ENCODE peak calls at places on chromosome 17, in five cellular contexts. One of them, this sample, is unnamed.

GRCh38 chr17:68399638-68400403 is 57.5 kb downstream of the WIPI1 start:
- DNase-seq in AG09309: no peak
- DNase-seq in activated T-cell treated with anti-CD3 and anti-CD28 coated beads, Interleukin-2, amount 50 U/mL, for 72 hours: peak; percentile 49
- DNase-seq in prostate gland: no peak
- DNase-seq in CD4-positive, alpha-beta memory T cell: no peak
- DNase-seq in this sample: peak; percentile 37

GRCh38 chr17:55555772-55556171 is 44.5 kb upstream of the SMIM36 start:
- DNase-seq in AG09309: no peak
- DNase-seq in activated T-cell treated with anti-CD3 and anti-CD28 coated beads, Interleukin-2, amount 50 U/mL, for 72 hours: no peak
- DNase-seq in prostate gland: no peak
- DNase-seq in CD4-positive, alpha-beta memory T cell: no peak
- DNase-seq in this sample: no peak

GRCh38 chr17:41905172-41905571 is 13.6 kb downstream of the ACLY start:
- DNase-seq in AG09309: no peak
- DNase-seq in activated T-cell treated with anti-CD3 and anti-CD28 coated beads, Interleukin-2, amount 50 U/mL, for 72 hours: no peak
- DNase-seq in prostate gland: no peak
- DNase-seq in CD4-positive, alpha-beta memory T cell: no peak
- DNase-seq in this sample: no peak

GRCh38 chr17:9475259-9475658 is 100.4 kb downstream of the STX8 start:
- DNase-seq in AG09309: no peak
- DNase-seq in activated T-cell treated with anti-CD3 and anti-CD28 coated beads, Interleukin-2, amount 50 U/mL, for 72 hours: no peak
- DNase-seq in prostate gland: no peak
- DNase-seq in CD4-positive, alpha-beta memory T cell: no peak
- DNase-seq in this sample: no peak

GRCh38 chr17:38870259-38871165 is 654 bp downstream of the LASP1 start:
- DNase-seq in AG09309: no peak
- DNase-seq in activated T-cell treated with anti-CD3 and anti-CD28 coated beads, Interleukin-2, amount 50 U/mL, for 72 hours: peak; percentile 81
- DNase-seq in prostate gland: peak; percentile 69
- DNase-seq in CD4-positive, alpha-beta memory T cell: peak; percentile 62
- DNase-seq in this sample: peak; percentile 67

GRCh38 chr17:35244345-35245195 is 1.7 kb downstream of the SLFN5 start:
- DNase-seq in AG09309: peak; percentile 75
- DNase-seq in activated T-cell treated with anti-CD3 and anti-CD28 coated beads, Interleukin-2, amount 50 U/mL, for 72 hours: peak; percentile 87
- DNase-seq in prostate gland: peak; percentile 15
- DNase-seq in CD4-positive, alpha-beta memory T cell: peak; percentile 77
- DNase-seq in this sample: peak; percentile 90

GRCh38 chr17:75246404-75246803 is 15.0 kb downstream of the GGA3 start:
- DNase-seq in AG09309: no peak
- DNase-seq in activated T-cell treated with anti-CD3 and anti-CD28 coated beads, Interleukin-2, amount 50 U/mL, for 72 hours: no peak
- DNase-seq in prostate gland: no peak
- DNase-seq in CD4-positive, alpha-beta memory T cell: no peak
- DNase-seq in this sample: no peak

GRCh38 chr17:16915752-16916556 is 56.0 kb downstream of the TNFRSF13B start:
- DNase-seq in AG09309: no peak
- DNase-seq in activated T-cell treated with anti-CD3 and anti-CD28 coated beads, Interleukin-2, amount 50 U/mL, for 72 hours: peak; percentile 43
- DNase-seq in prostate gland: no peak
- DNase-seq in CD4-positive, alpha-beta memory T cell: peak; percentile 6
- DNase-seq in this sample: no peak

GRCh38 chr17:82333279-82334171 is at the start of gene SECTM1:
- DNase-seq in AG09309: no peak
- DNase-seq in activated T-cell treated with anti-CD3 and anti-CD28 coated beads, Interleukin-2, amount 50 U/mL, for 72 hours: peak; percentile 46
- DNase-seq in prostate gland: no peak
- DNase-seq in CD4-positive, alpha-beta memory T cell: no peak
- DNase-seq in this sample: no peak

GRCh38 chr17:50268040-50268439 is 6.2 kb upstream of the TMEM92 start:
- DNase-seq in AG09309: no peak
- DNase-seq in activated T-cell treated with anti-CD3 and anti-CD28 coated beads, Interleukin-2, amount 50 U/mL, for 72 hours: no peak
- DNase-seq in prostate gland: no peak
- DNase-seq in CD4-positive, alpha-beta memory T cell: no peak
- DNase-seq in this sample: no peak

GRCh38 chr17:77889135-77889505 is 69.4 kb upstream of the TNRC6C start:
- DNase-seq in AG09309: no peak
- DNase-seq in activated T-cell treated with anti-CD3 and anti-CD28 coated beads, Interleukin-2, amount 50 U/mL, for 72 hours: no peak
- DNase-seq in prostate gland: no peak
- DNase-seq in CD4-positive, alpha-beta memory T cell: no peak
- DNase-seq in this sample: no peak

GRCh38 chr17:61097786-61098185 is 301.9 kb upstream of the TBX2 start:
- DNase-seq in AG09309: no peak
- DNase-seq in activated T-cell treated with anti-CD3 and anti-CD28 coated beads, Interleukin-2, amount 50 U/mL, for 72 hours: no peak
- DNase-seq in prostate gland: no peak
- DNase-seq in CD4-positive, alpha-beta memory T cell: no peak
- DNase-seq in this sample: no peak

GRCh38 chr17:42991471-42991870 is 6.7 kb upstream of the RPL27 start:
- DNase-seq in AG09309: no peak
- DNase-seq in activated T-cell treated with anti-CD3 and anti-CD28 coated beads, Interleukin-2, amount 50 U/mL, for 72 hours: no peak
- DNase-seq in prostate gland: no peak
- DNase-seq in CD4-positive, alpha-beta memory T cell: no peak
- DNase-seq in this sample: no peak

GRCh38 chr17:68682913-68683312 is 81.7 kb upstream of the FAM20A start:
- DNase-seq in AG09309: no peak
- DNase-seq in activated T-cell treated with anti-CD3 and anti-CD28 coated beads, Interleukin-2, amount 50 U/mL, for 72 hours: no peak
- DNase-seq in prostate gland: no peak
- DNase-seq in CD4-positive, alpha-beta memory T cell: no peak
- DNase-seq in this sample: no peak

GRCh38 chr17:33642002-33642401 is 348.9 kb upstream of the ASIC2 start:
- DNase-seq in AG09309: no peak
- DNase-seq in activated T-cell treated with anti-CD3 and anti-CD28 coated beads, Interleukin-2, amount 50 U/mL, for 72 hours: no peak
- DNase-seq in prostate gland: no peak
- DNase-seq in CD4-positive, alpha-beta memory T cell: no peak
- DNase-seq in this sample: no peak

GRCh38 chr17:8740486-8740885 is 4.2 kb downstream of the CCDC42 start:
- DNase-seq in AG09309: no peak
- DNase-seq in activated T-cell treated with anti-CD3 and anti-CD28 coated beads, Interleukin-2, amount 50 U/mL, for 72 hours: peak; percentile 58
- DNase-seq in prostate gland: no peak
- DNase-seq in CD4-positive, alpha-beta memory T cell: peak; percentile 26
- DNase-seq in this sample: peak; percentile 14

GRCh38 chr17:50653738-50654137 is 19.1 kb downstream of the ABCC3 start:
- DNase-seq in AG09309: no peak
- DNase-seq in activated T-cell treated with anti-CD3 and anti-CD28 coated beads, Interleukin-2, amount 50 U/mL, for 72 hours: no peak
- DNase-seq in prostate gland: no peak
- DNase-seq in CD4-positive, alpha-beta memory T cell: no peak
- DNase-seq in this sample: no peak

GRCh38 chr17:83151442-83152220 is 72.2 kb downstream of the METRNL start:
- DNase-seq in AG09309: no peak
- DNase-seq in activated T-cell treated with anti-CD3 and anti-CD28 coated beads, Interleukin-2, amount 50 U/mL, for 72 hours: no peak
- DNase-seq in prostate gland: no peak
- DNase-seq in CD4-positive, alpha-beta memory T cell: no peak
- DNase-seq in this sample: no peak

GRCh38 chr17:29061036-29061435 is 18.1 kb downstream of the PIPOX start:
- DNase-seq in AG09309: no peak
- DNase-seq in activated T-cell treated with anti-CD3 and anti-CD28 coated beads, Interleukin-2, amount 50 U/mL, for 72 hours: no peak
- DNase-seq in prostate gland: no peak
- DNase-seq in CD4-positive, alpha-beta memory T cell: no peak
- DNase-seq in this sample: no peak

GRCh38 chr17:79952265-79952877 is 83.3 kb downstream of the TBC1D16 start:
- DNase-seq in AG09309: no peak
- DNase-seq in activated T-cell treated with anti-CD3 and anti-CD28 coated beads, Interleukin-2, amount 50 U/mL, for 72 hours: no peak
- DNase-seq in prostate gland: no peak
- DNase-seq in CD4-positive, alpha-beta memory T cell: no peak
- DNase-seq in this sample: no peak